ENCODE peak calls at places on chromosomes 13 and 19, in ten cellular contexts. K, P, G, X, H, U, B, R, Q and Z are unnamed samples.

GRCh38 chr19:48751835-48752510 is 468 bp downstream of the FUT1 start:
- DNase-seq in K (no peak), P (no peak), G (no peak), X (no peak), H (no peak), U (no peak), B (no peak), R (no peak), Q (no peak), Z (no peak)

GRCh38 chr13:30371649-30372265 is 50.5 kb upstream of the UBE2L5 start:
- DNase-seq in K (no peak), P (peak), G (peak), X (no peak), H (no peak), U (no peak), B (no peak), R (no peak), Q (no peak), Z (no peak)

GRCh38 chr19:8391274-8392016 is 1.3 kb downstream of the RAB11B start:
- DNase-seq in K (no peak), P (no peak), G (no peak), X (peak), H (no peak), U (peak), B (no peak), R (no peak), Q (no peak), Z (no peak)

GRCh38 chr13:72384879-72385278 is 342.6 kb downstream of the MZT1 start:
- DNase-seq in K (no peak), P (peak), G (peak), X (no peak), H (no peak), U (peak), B (no peak), R (no peak), Q (no peak), Z (no peak)

GRCh38 chr19:33052352-33052972 is 12.2 kb downstream of the RHPN2 start:
- DNase-seq in K (no peak), P (peak), G (peak), X (no peak), H (no peak), U (no peak), B (no peak), R (no peak), Q (no peak), Z (no peak)

GRCh38 chr13:44296856-44297255 is 76.8 kb upstream of the SERP2 start:
- DNase-seq in K (peak), P (no peak), G (no peak), X (no peak), H (no peak), U (no peak), B (no peak), R (no peak), Q (no peak), Z (no peak)

GRCh38 chr19:41407271-41407670 is 9.7 kb downstream of the BCKDHA start:
- DNase-seq in K (peak), P (peak), G (peak), X (no peak), H (peak), U (no peak), B (no peak), R (no peak), Q (no peak), Z (no peak)

GRCh38 chr19:9801976-9802375 is 16.9 kb downstream of the FBXL12 start:
- DNase-seq in K (no peak), P (no peak), G (no peak), X (no peak), H (no peak), U (no peak), B (no peak), R (no peak), Q (no peak), Z (no peak)

GRCh38 chr19:11494634-11495285 is 10.9 kb downstream of the ZNF653 start:
- DNase-seq in K (no peak), P (no peak), G (no peak), X (no peak), H (no peak), U (peak), B (no peak), R (no peak), Q (no peak), Z (no peak)

GRCh38 chr19:38675611-38676010 is 28.2 kb downstream of the ACTN4 start:
- DNase-seq in K (no peak), P (no peak), G (no peak), X (peak), H (no peak), U (no peak), B (no peak), R (no peak), Q (no peak), Z (no peak)
- TF ChIP-seq CTCF in K (no peak), P (no peak), G (no peak), X (no peak), H (no peak), U (no peak), B (no peak), R (no peak), Q (no peak), Z (no peak)

DNA sequence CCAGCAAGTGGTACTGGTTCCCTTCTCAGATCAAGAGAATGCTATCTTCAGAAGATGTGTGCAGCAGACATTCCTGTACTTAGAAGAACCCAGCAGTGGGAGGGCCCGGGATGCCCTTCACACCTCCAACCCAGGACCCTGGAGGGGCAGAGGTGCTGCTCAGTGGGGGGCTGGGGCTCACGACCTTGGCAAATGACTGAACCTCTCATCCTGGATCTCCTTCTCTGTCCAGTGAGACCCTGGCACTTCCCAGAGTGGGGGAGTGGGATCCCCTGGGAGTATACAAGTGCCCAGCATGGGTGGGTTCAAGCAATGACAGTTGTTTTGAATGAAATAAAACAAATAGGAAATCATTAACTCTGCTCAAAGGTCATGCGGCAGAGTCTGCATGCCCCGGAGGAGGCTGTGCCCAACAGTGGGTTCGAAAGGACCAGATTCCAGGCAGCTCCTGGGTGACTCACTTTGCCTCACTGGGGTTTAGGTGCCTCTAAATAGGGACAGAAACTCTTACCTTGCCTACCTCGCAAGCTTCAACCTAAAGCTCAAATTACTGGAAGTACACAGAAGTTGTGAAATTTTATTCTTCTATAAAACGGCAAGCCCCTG is 26.9 kb downstream of the GGACT start:
- DNase-seq in K (no peak), P (no peak), G (no peak), X (no peak), H (no peak), U (no peak), B (no peak), R (no peak), Q (no peak), Z (no peak)
- TF ChIP-seq CTCF in K (no peak), P (no peak), G (no peak), X (no peak), H (no peak), U (no peak), B (no peak), R (no peak), Q (no peak), Z (no peak)

GRCh38 chr13:49368688-49369087 is 75.2 kb downstream of the CAB39L start:
- DNase-seq in K (no peak), P (no peak), G (no peak), X (no peak), H (no peak), U (no peak), B (no peak), R (no peak), Q (no peak), Z (no peak)
- TF ChIP-seq CTCF in K (no peak), P (no peak), G (no peak), X (no peak), H (no peak), U (no peak), B (no peak), R (no peak), Q (no peak), Z (no peak)

GRCh38 chr13:57862879-57863278 is 231.3 kb downstream of the PCDH17 start:
- DNase-seq in K (no peak), P (no peak), G (no peak), X (no peak), H (no peak), U (no peak), B (no peak), R (no peak), Q (no peak), Z (no peak)

GRCh38 chr13:57858376-57858775 is 226.8 kb downstream of the PCDH17 start:
- DNase-seq in K (no peak), P (no peak), G (no peak), X (no peak), H (no peak), U (no peak), B (no peak), R (no peak), Q (no peak), Z (no peak)

DNA sequence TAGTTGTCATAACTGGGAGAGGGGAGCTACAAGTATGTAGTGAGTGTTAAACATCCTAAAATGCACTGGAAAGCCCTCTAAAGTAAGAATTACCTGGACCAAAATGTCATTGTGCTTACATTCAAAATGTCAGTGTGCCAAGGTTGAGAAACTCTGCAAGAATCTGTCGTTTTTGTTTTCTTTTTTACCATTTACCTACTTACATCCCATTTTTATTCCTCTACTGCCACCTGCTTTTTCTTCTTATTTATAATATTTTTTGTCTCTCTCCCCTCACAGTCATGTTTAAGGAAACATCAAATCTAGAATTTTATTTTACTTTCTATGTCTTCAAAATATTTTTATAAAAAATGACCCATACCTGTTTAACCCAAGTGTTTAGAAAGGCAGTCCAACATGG is 226.4 kb downstream of the PCDH17 start:
- DNase-seq in K (no peak), P (no peak), G (no peak), X (no peak), H (no peak), U (no peak), B (no peak), R (no peak), Q (no peak), Z (no peak)
- TF ChIP-seq CTCF in K (peak), P (no peak), G (no peak), X (no peak), H (no peak), U (no peak), B (no peak), R (no peak), Q (no peak), Z (no peak)

DNA sequence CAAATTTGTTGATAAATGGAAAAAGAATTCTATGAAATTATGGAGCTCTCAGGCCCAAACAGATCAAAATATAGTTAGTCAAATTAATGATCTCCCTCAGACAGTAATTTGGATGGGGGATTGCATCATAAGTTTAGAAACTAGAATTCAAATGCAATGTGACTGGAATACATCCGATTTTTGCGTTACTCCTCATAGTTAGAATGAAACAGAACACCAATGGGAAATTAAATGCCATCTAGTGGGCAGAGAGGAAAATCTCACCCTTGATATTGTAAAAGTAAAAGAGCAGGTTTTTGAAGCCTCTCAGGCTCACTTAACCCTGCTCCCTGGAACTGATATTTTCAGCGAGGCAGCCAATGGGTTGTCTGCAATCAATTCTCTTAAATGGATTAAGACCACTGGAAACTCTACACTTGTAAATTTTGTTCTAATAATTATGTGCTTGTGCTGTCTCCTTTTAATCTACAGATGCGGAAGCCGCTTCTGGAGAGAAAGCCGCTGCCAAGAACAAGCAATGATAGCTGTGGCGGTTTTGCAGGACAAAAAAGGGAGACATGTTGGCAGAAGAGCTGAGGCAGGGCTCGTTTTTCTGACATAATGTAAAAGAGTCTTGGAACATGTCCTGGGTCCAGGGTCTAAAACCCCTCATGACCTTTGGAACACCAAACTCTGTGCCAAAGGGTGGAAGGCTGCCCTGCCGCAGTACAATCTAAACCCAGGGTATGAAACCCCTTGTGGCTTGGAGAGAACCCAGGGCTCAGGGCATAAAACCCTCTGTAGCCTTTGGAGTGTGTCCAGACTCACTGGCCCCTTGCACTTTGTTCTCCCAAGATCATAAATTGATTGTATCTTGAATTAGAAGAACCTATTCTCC is 12.9 kb downstream of the ZNF417 start:
- DNase-seq in K (no peak), P (peak), G (peak), X (no peak), H (no peak), U (no peak), B (no peak), R (no peak), Q (no peak), Z (no peak)
- TF ChIP-seq CTCF in K (peak), P (peak), G (peak), X (peak), H (peak), U (peak), B (peak), R (no peak), Q (peak), Z (peak)

GRCh38 chr19:18607222-18608101 is 863 bp upstream of the CRLF1 start:
- DNase-seq in K (no peak), P (no peak), G (no peak), X (no peak), H (no peak), U (no peak), B (no peak), R (no peak), Q (no peak), Z (peak)

GRCh38 chr19:18609717-18610051 is 3.0 kb upstream of the TMEM59L start:
- DNase-seq in K (no peak), P (no peak), G (no peak), X (no peak), H (no peak), U (no peak), B (no peak), R (no peak), Q (no peak), Z (no peak)

GRCh38 chr19:18608102-18608804 is 1.7 kb upstream of the CRLF1 start:
- DNase-seq in K (no peak), P (no peak), G (no peak), X (no peak), H (no peak), U (no peak), B (no peak), R (no peak), Q (no peak), Z (no peak)

GRCh38 chr19:18610245-18610555 is 2.5 kb upstream of the TMEM59L start:
- DNase-seq in K (no peak), P (no peak), G (no peak), X (no peak), H (no peak), U (no peak), B (no peak), R (no peak), Q (no peak), Z (no peak)

DNA sequence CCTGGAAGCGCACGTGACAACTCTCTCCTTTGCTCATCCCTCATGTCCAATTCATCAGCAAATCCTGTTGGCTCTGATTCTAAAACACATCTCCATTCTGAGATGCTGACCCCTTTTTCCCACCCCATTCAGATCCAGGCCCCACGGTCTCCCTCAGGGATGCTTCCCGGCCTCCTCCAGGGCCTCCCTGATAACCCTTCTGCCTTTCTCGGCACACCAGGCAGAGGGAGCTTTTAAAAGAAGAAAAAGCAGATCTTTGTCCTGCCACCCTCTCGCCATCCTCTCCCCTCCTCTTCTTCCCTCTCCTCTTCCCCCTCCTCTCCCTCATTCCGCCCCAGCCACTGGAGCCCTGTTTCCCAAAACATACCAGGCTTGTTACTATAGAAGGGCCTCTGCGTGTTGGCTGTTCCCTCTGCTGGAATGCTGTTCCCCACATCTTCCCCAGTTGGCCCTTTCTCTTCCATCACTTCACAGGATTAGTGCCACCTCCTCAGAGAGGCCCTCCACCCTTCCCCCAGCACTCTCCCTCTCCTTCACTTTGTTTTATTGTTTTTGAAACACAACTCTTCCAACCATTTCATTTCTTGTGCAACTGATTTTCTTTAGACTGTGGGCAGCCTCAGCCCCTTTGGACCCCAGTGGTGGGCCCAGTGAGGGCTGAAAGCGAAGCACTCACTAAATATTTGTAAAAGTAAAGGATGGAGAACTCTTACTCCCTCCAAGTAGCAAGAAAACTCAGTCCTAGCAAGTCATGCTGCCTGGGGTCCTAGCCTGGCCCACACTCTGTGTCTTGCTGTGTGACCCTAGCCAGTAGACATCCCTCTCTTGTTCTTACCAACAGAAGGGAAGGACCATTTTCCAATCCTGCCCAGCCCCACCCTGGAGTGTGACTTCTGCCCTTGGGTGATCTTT is 2.5 kb upstream of the CRLF1 start:
- DNase-seq in K (no peak), P (no peak), G (no peak), X (no peak), H (no peak), U (no peak), B (no peak), R (no peak), Q (no peak), Z (no peak)
- TF ChIP-seq CTCF in K (no peak), P (no peak), G (no peak), X (no peak), H (no peak), U (no peak), B (no peak), R (no peak), Q (no peak), Z (no peak)

DNA sequence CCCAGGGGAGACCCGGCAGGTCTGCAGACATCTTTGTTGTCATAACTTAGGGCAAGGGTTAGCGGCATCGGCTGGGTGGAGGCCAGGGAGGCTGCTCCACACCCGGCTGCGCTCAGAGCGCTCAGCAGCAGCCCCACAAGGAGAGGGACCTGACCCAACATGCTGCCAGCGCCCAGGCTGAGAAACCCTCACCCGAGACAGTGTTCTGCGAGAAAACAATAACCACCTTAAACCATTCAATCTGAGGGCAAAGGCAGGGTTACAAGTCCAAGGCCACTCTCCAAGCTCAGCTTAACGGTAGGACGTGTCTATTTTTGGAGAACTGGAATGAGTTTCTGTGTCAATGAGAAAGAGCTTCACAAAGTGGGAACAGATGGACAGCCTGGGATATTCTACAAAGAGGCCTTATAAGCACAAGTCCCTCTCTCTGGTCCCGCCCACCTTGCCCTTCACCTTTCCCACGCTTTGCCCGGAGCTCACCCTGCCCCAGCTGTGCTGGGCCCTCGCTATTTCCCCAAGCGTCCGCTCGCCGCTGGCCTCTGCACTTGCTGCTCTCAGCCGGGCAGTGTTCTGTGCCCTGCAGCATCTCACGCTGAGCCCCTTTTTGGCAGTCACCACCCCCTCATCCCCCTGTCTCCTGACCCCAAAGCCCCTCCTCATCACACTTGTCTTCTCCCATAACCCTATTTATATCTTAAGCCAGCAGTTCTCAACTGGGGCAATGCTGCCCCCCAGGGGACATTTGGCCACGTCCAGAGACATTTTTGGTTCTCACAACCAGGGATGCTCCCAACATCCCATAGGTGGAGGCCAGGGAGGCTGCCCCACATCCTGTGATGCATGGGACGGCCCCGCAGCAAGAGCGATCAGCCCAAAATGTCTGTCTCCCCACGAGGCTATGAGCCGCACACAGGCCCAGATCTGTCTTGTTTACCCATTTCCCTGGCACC is 17.6 kb downstream of the PPP1R12C start:
- DNase-seq in K (peak), P (no peak), G (no peak), X (no peak), H (no peak), U (no peak), B (no peak), R (no peak), Q (no peak), Z (no peak)
- TF ChIP-seq CTCF in K (peak), P (peak), G (peak), X (no peak), H (no peak), U (no peak), B (peak), R (no peak), Q (no peak), Z (no peak)

GRCh38 chr13:24865158-24865557 is 101.2 kb downstream of the RNF17 start:
- DNase-seq in K (no peak), P (peak), G (no peak), X (no peak), H (no peak), U (no peak), B (no peak), R (no peak), Q (no peak), Z (no peak)
- TF ChIP-seq CTCF in K (peak), P (peak), G (peak), X (no peak), H (peak), U (no peak), B (no peak), R (no peak), Q (no peak), Z (peak)